ENCODE peak calls at places on chromosomes 12 and 14, in nine cellular contexts. One of them, this sample, is unnamed.

GRCh38 chr12:50042693-50043092 is 14.7 kb upstream of the ASIC1 start:
- DNase-seq in psoas muscle: no peak
- DNase-seq in IMR-90: no peak
- DNase-seq in heart right ventricle: no peak
- DNase-seq in left ventricle myocardium inferior: no peak
- DNase-seq in PC-3: no peak
- DNase-seq in heart left ventricle: no peak
- DNase-seq in spleen: no peak
- DNase-seq in HCT116: no peak
- DNase-seq in this sample: no peak

GRCh38 chr14:52977798-52978197 is 26.9 kb upstream of the FERMT2 start:
- DNase-seq in psoas muscle: no peak
- DNase-seq in IMR-90: no peak
- DNase-seq in heart right ventricle: no peak
- DNase-seq in left ventricle myocardium inferior: no peak
- DNase-seq in PC-3: no peak
- DNase-seq in heart left ventricle: no peak
- DNase-seq in spleen: no peak
- DNase-seq in HCT116: no peak
- DNase-seq in this sample: no peak

GRCh38 chr14:63710497-63710896 is 17.4 kb downstream of the SGPP1 start:
- DNase-seq in psoas muscle: no peak
- DNase-seq in IMR-90: peak
- DNase-seq in heart right ventricle: no peak
- DNase-seq in left ventricle myocardium inferior: no peak
- DNase-seq in PC-3: no peak
- DNase-seq in heart left ventricle: no peak
- DNase-seq in spleen: no peak
- DNase-seq in HCT116: no peak
- DNase-seq in this sample: no peak

GRCh38 chr12:50699940-50700339 is 64.0 kb upstream of the ATF1 start:
- DNase-seq in psoas muscle: no peak
- DNase-seq in IMR-90: no peak
- DNase-seq in heart right ventricle: no peak
- DNase-seq in left ventricle myocardium inferior: no peak
- DNase-seq in PC-3: no peak
- DNase-seq in heart left ventricle: no peak
- DNase-seq in spleen: no peak
- DNase-seq in HCT116: no peak
- DNase-seq in this sample: no peak

GRCh38 chr12:92942905-92943304 is 13.8 kb upstream of the EEA1 start:
- DNase-seq in psoas muscle: no peak
- DNase-seq in IMR-90: peak
- DNase-seq in heart right ventricle: no peak
- DNase-seq in left ventricle myocardium inferior: no peak
- DNase-seq in PC-3: no peak
- DNase-seq in heart left ventricle: no peak
- DNase-seq in spleen: no peak
- DNase-seq in HCT116: no peak
- DNase-seq in this sample: peak

GRCh38 chr12:31944299-31944698 is 14.9 kb upstream of the RESF1 start:
- DNase-seq in psoas muscle: no peak
- DNase-seq in IMR-90: peak
- DNase-seq in heart right ventricle: no peak
- DNase-seq in left ventricle myocardium inferior: no peak
- DNase-seq in PC-3: no peak
- DNase-seq in heart left ventricle: no peak
- DNase-seq in spleen: no peak
- DNase-seq in HCT116: no peak
- DNase-seq in this sample: no peak

GRCh38 chr12:12661086-12661485 is 34.9 kb downstream of the GPR19 start:
- DNase-seq in psoas muscle: no peak
- DNase-seq in IMR-90: peak
- DNase-seq in heart right ventricle: no peak
- DNase-seq in left ventricle myocardium inferior: no peak
- DNase-seq in PC-3: peak
- DNase-seq in heart left ventricle: no peak
- DNase-seq in spleen: no peak
- DNase-seq in HCT116: no peak
- DNase-seq in this sample: peak

GRCh38 chr14:105495990-105496830 is 5.2 kb downstream of the TEDC1 start:
- DNase-seq in psoas muscle: peak
- DNase-seq in IMR-90: no peak
- DNase-seq in heart right ventricle: peak
- DNase-seq in left ventricle myocardium inferior: peak
- DNase-seq in PC-3: no peak
- DNase-seq in heart left ventricle: peak
- DNase-seq in spleen: no peak
- DNase-seq in HCT116: no peak
- DNase-seq in this sample: no peak

GRCh38 chr14:73850940-73851339 is 691 bp upstream of the PTGR2 start:
- DNase-seq in psoas muscle: no peak
- DNase-seq in IMR-90: no peak
- DNase-seq in heart right ventricle: no peak
- DNase-seq in left ventricle myocardium inferior: no peak
- DNase-seq in PC-3: peak
- DNase-seq in heart left ventricle: no peak
- DNase-seq in spleen: no peak
- DNase-seq in HCT116: no peak
- DNase-seq in this sample: no peak

GRCh38 chr14:20630340-20631022 is 11.0 kb downstream of the OR6S1 start:
- DNase-seq in psoas muscle: no peak
- DNase-seq in IMR-90: peak
- DNase-seq in heart right ventricle: no peak
- DNase-seq in left ventricle myocardium inferior: no peak
- DNase-seq in PC-3: peak
- DNase-seq in heart left ventricle: no peak
- DNase-seq in spleen: peak
- DNase-seq in HCT116: peak
- DNase-seq in this sample: peak

GRCh38 chr12:124466200-124467128 is 100.9 kb downstream of the NCOR2 start:
- DNase-seq in psoas muscle: peak
- DNase-seq in IMR-90: peak
- DNase-seq in heart right ventricle: peak
- DNase-seq in left ventricle myocardium inferior: peak
- DNase-seq in PC-3: no peak
- DNase-seq in heart left ventricle: peak
- DNase-seq in spleen: peak
- DNase-seq in HCT116: no peak
- DNase-seq in this sample: peak

GRCh38 chr12:121499929-121500793 is 80.7 kb downstream of the KDM2B start:
- DNase-seq in psoas muscle: peak
- DNase-seq in IMR-90: peak
- DNase-seq in heart right ventricle: peak
- DNase-seq in left ventricle myocardium inferior: peak
- DNase-seq in PC-3: peak
- DNase-seq in heart left ventricle: peak
- DNase-seq in spleen: peak
- DNase-seq in HCT116: peak
- DNase-seq in this sample: peak

GRCh38 chr12:102961488-102961801 is 4.0 kb downstream of the ASCL1 start:
- DNase-seq in psoas muscle: no peak
- DNase-seq in IMR-90: no peak
- DNase-seq in heart right ventricle: no peak
- DNase-seq in left ventricle myocardium inferior: no peak
- DNase-seq in PC-3: no peak
- DNase-seq in heart left ventricle: no peak
- DNase-seq in spleen: no peak
- DNase-seq in HCT116: no peak
- DNase-seq in this sample: no peak

GRCh38 chr12:6850796-6851152 is 312 bp downstream of the CDCA3 start:
- DNase-seq in psoas muscle: peak
- DNase-seq in IMR-90: no peak
- DNase-seq in heart right ventricle: no peak
- DNase-seq in left ventricle myocardium inferior: no peak
- DNase-seq in PC-3: no peak
- DNase-seq in heart left ventricle: peak
- DNase-seq in spleen: peak
- DNase-seq in HCT116: no peak
- DNase-seq in this sample: no peak

GRCh38 chr12:6852651-6853354 is 853 bp downstream of the USP5 start:
- DNase-seq in psoas muscle: peak
- DNase-seq in IMR-90: peak
- DNase-seq in heart right ventricle: no peak
- DNase-seq in left ventricle myocardium inferior: no peak
- DNase-seq in PC-3: peak
- DNase-seq in heart left ventricle: no peak
- DNase-seq in spleen: peak
- DNase-seq in HCT116: no peak
- DNase-seq in this sample: peak

GRCh38 chr12:6853626-6854025 is 1.7 kb downstream of the USP5 start:
- DNase-seq in psoas muscle: no peak
- DNase-seq in IMR-90: no peak
- DNase-seq in heart right ventricle: no peak
- DNase-seq in left ventricle myocardium inferior: no peak
- DNase-seq in PC-3: no peak
- DNase-seq in heart left ventricle: no peak
- DNase-seq in spleen: no peak
- DNase-seq in HCT116: no peak
- DNase-seq in this sample: no peak

GRCh38 chr12:6851153-6851920 is at the start of gene CDCA3:
- DNase-seq in psoas muscle: peak
- DNase-seq in IMR-90: peak
- DNase-seq in heart right ventricle: peak
- DNase-seq in left ventricle myocardium inferior: peak
- DNase-seq in PC-3: peak
- DNase-seq in heart left ventricle: peak
- DNase-seq in spleen: peak
- DNase-seq in HCT116: peak
- DNase-seq in this sample: peak

DNA sequence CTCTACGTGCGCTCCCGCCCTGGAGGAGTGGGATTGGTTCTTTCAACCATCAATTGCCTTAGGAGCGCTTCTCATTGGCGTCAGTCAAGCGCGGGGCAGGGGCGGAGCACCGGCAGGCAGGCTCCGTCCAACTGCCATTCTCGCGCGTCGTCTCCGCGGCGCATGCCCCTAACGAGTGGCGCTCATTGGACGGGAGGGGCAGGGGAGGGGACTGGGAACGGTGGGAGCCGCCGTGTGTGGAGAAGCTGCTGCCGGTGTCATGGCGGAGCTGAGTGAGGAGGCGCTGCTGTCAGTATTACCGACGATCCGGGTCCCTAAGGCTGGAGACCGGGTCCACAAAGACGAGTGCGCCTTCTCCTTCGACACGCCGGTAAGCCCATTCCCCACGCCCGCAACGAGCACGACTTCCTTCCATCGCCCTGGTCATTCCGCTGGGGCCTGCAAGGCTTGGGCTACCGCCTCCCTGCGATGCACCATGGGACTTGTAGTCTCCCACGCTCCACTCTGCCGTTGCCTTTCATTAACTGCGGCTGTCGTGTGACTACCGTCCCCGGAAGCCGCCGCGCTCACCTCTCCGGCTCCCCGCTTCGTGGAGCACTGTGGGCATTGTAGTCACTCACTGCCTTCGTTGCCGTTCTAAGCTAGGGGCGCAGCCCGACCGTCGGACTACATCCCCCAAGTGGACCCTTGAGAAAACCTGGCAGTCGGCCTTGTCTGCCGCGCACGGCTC is at the start of gene USP5:
- DNase-seq in psoas muscle: peak
- DNase-seq in IMR-90: peak
- DNase-seq in heart right ventricle: peak
- DNase-seq in left ventricle myocardium inferior: peak
- DNase-seq in PC-3: peak
- DNase-seq in heart left ventricle: peak
- DNase-seq in spleen: peak
- DNase-seq in HCT116: peak
- DNase-seq in this sample: peak
- TF ChIP-seq CTCF in psoas muscle: no peak
- TF ChIP-seq CTCF in IMR-90: no peak
- TF ChIP-seq CTCF in heart right ventricle: no peak
- TF ChIP-seq CTCF in left ventricle myocardium inferior: peak
- TF ChIP-seq CTCF in PC-3: no peak
- TF ChIP-seq CTCF in heart left ventricle: no peak
- TF ChIP-seq CTCF in spleen: peak
- TF ChIP-seq CTCF in HCT116: no peak
- TF ChIP-seq CTCF in this sample: no peak

DNA sequence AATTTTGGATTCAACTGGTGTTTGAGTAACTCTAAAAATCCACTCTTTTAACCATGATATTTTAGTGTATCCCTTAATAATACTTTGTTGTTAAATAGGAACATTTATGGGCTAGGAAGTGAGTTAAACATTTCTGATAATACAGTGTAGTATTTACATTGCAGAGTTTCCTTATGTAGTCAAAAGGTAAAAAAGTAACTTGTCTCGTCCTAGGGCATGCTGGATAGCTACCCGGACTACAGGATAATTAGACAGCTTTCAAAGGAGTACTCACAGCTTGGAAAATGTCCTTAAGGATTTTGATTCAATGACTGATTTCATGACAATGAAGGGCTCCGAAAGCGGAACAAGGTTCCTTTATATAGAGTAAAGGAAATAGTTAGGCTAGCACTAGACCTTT is 14.5 kb upstream of the KITLG start:
- DNase-seq in psoas muscle: no peak
- DNase-seq in IMR-90: no peak
- DNase-seq in heart right ventricle: no peak
- DNase-seq in left ventricle myocardium inferior: no peak
- DNase-seq in PC-3: no peak
- DNase-seq in heart left ventricle: no peak
- DNase-seq in spleen: no peak
- DNase-seq in HCT116: no peak
- DNase-seq in this sample: no peak
- H3K4me3 ChIP-seq in psoas muscle: no peak
- H3K4me3 ChIP-seq in IMR-90: no peak
- H3K4me3 ChIP-seq in heart right ventricle: no peak
- H3K4me3 ChIP-seq in left ventricle myocardium inferior: no peak
- H3K4me3 ChIP-seq in PC-3: no peak
- H3K4me3 ChIP-seq in heart left ventricle: no peak
- H3K4me3 ChIP-seq in spleen: no peak
- H3K4me3 ChIP-seq in HCT116: no peak
- H3K4me3 ChIP-seq in this sample: no peak

GRCh38 chr12:67069451-67070306 is 199.5 kb upstream of the CAND1 start:
- DNase-seq in psoas muscle: peak
- DNase-seq in IMR-90: no peak
- DNase-seq in heart right ventricle: no peak
- DNase-seq in left ventricle myocardium inferior: peak
- DNase-seq in PC-3: peak
- DNase-seq in heart left ventricle: no peak
- DNase-seq in spleen: peak
- DNase-seq in HCT116: no peak
- DNase-seq in this sample: no peak
- TF ChIP-seq CTCF in psoas muscle: no peak
- TF ChIP-seq CTCF in IMR-90: no peak
- TF ChIP-seq CTCF in heart right ventricle: no peak
- TF ChIP-seq CTCF in left ventricle myocardium inferior: peak
- TF ChIP-seq CTCF in PC-3: no peak
- TF ChIP-seq CTCF in heart left ventricle: no peak
- TF ChIP-seq CTCF in spleen: no peak
- TF ChIP-seq CTCF in HCT116: no peak
- TF ChIP-seq CTCF in this sample: no peak

DNA sequence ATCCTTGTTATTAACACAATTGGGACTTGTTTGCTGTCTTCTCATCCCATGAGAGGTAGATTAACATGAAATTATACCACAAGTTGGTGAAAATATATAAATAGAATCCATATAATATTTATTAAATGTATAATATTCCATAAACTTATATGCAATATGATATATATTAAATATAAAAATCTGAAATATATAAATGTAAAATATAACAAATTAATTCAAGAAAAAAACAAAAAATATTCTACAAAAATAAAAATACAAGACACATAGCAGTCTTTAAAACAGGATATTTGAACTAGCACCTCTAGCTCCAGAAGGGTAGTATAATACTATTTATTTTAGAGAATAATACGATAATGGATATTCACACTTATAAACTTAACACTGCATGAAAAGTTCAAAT is 603.3 kb upstream of the FLRT2 start:
- DNase-seq in psoas muscle: no peak
- DNase-seq in IMR-90: no peak
- DNase-seq in heart right ventricle: no peak
- DNase-seq in left ventricle myocardium inferior: no peak
- DNase-seq in PC-3: no peak
- DNase-seq in heart left ventricle: no peak
- DNase-seq in spleen: no peak
- DNase-seq in HCT116: no peak
- DNase-seq in this sample: no peak
- H3K4me3 ChIP-seq in psoas muscle: no peak
- H3K4me3 ChIP-seq in IMR-90: no peak
- H3K4me3 ChIP-seq in heart right ventricle: no peak
- H3K4me3 ChIP-seq in left ventricle myocardium inferior: no peak
- H3K4me3 ChIP-seq in PC-3: no peak
- H3K4me3 ChIP-seq in heart left ventricle: no peak
- H3K4me3 ChIP-seq in spleen: no peak
- H3K4me3 ChIP-seq in HCT116: no peak
- H3K4me3 ChIP-seq in this sample: no peak

This sample was measured in brain microvascular endothelial cell.